ENCODE peak calls at places on chromosomes 16 and 17, in six cellular contexts. A, M, U, Q, H and N are unnamed samples.
A peak's percentile ranks its signal among the peaks of the same experiment; 100 is the strongest.

GRCh38 chr17:18041776-18042175 is 2.6 kb downstream of the GID4 start:
- DNase-seq in A (no peak), M (no peak), U (peak; percentile 78), Q (no peak), H (no peak), N (no peak)

GRCh38 chr16:81889896-81890634 is 111.0 kb downstream of the PLCG2 start:
- DNase-seq in A (no peak), M (peak; percentile 20), U (peak; percentile 16), Q (peak; percentile 74), H (peak; percentile 54), N (peak; percentile 31)

GRCh38 chr17:34305061-34305460 is 14.2 kb upstream of the CCL8 start:
- DNase-seq in A (no peak), M (no peak), U (no peak), Q (no peak), H (no peak), N (no peak)

GRCh38 chr16:4372578-4373355 is 1.1 kb downstream of the VASN start:
- DNase-seq in A (no peak), M (no peak), U (no peak), Q (peak; percentile 54), H (no peak), N (no peak)

GRCh38 chr17:75693500-75694481 is 26.7 kb downstream of the SAP30BP start:
- DNase-seq in A (no peak), M (no peak), U (peak; percentile 91), Q (peak; percentile 65), H (peak; percentile 63), N (peak; percentile 88)

GRCh38 chr17:45955326-45955725 is 43.7 kb upstream of the STH start:
- DNase-seq in A (no peak), M (no peak), U (no peak), Q (no peak), H (no peak), N (no peak)

GRCh38 chr17:75404223-75404738 is 1.2 kb downstream of the GRB2 start:
- DNase-seq in A (no peak), M (no peak), U (no peak), Q (peak; percentile 89), H (peak; percentile 76), N (peak; percentile 44)

GRCh38 chr17:16506188-16506587 is 14.2 kb upstream of the LRRC75A start:
- DNase-seq in A (no peak), M (no peak), U (no peak), Q (no peak), H (no peak), N (no peak)

GRCh38 chr16:67456383-67457140 is 24.4 kb downstream of the ATP6V0D1 start:
- DNase-seq in A (no peak), M (no peak), U (peak; percentile 17), Q (peak; percentile 58), H (peak; percentile 83), N (no peak)

GRCh38 chr16:53094013-53094630 is 39.3 kb downstream of the CHD9 start:
- DNase-seq in A (no peak), M (no peak), U (no peak), Q (peak; percentile 41), H (peak; percentile 90), N (no peak)

DNA sequence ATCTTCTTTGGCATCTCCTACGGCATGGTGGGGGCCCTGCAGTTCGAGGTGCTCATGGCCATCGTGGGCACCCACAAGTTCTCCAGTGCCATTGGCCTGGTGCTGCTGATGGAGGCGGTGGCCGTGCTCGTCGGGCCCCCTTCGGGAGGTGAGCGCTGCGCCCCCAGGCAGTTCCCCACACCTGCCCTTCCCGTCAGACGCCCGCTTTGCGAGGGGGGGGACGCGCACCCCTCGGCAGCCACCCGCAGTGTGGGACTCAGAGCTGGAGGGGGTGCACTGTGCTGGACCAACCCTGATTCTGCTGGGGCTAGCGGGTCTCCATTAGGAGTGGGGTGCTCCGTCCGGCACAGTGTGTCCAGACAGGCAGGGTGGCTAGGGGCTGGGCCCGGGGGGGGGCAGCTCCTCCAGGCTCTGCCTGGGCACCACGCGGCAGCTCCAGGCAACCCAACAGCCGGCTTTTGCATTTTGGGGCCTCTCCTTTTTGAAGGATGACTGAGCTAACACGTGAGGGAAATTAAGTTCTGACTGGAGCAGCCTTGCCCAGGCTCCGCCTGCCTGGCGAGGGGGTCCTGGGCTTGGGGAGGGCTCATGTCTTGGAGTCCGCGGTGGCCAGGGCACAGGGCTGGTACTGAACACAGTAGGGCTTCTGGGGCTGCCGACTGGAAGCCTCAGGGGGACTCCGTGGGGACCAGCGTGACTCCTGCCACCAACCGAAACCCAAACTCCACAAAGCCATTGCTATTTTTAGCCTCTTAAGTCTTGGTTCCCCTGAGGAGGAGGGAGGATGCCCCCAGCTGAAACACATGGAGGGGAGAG is 9.1 kb downstream of the SLC16A3 start:
- DNase-seq in A (no peak), M (no peak), U (no peak), Q (no peak), H (no peak), N (no peak)
- H3K4me3 ChIP-seq in A (no peak overlapping the region), M (no peak overlapping the region), U (no peak overlapping the region), Q (no peak overlapping the region), H (no peak overlapping the region), N (no peak overlapping the region)

GRCh38 chr17:15261063-15261817 is 3.9 kb downstream of the PMP22 start:
- DNase-seq in A (no peak), M (no peak), U (no peak), Q (peak; percentile 87), H (peak; percentile 49), N (no peak)
- TF ChIP-seq CTCF in A (peak; percentile 1), M (peak; percentile 38), U (peak; percentile 41), Q (peak; percentile 5), H (peak; percentile 41), N (no peak)

GRCh38 chr17:50210249-50211225 is 9.1 kb upstream of the COL1A1 start:
- DNase-seq in A (peak; percentile 90), M (peak; percentile 98), U (peak; percentile 91), Q (peak; percentile 85), H (peak; percentile 65), N (peak; percentile 93)
- H3K4me3 ChIP-seq in A (no peak overlapping the region), M (peak overlapping the region; percentile 57), U (peak overlapping the region; percentile 31), Q (no peak overlapping the region), H (no peak overlapping the region), N (peak overlapping the region; percentile 33)

DNA sequence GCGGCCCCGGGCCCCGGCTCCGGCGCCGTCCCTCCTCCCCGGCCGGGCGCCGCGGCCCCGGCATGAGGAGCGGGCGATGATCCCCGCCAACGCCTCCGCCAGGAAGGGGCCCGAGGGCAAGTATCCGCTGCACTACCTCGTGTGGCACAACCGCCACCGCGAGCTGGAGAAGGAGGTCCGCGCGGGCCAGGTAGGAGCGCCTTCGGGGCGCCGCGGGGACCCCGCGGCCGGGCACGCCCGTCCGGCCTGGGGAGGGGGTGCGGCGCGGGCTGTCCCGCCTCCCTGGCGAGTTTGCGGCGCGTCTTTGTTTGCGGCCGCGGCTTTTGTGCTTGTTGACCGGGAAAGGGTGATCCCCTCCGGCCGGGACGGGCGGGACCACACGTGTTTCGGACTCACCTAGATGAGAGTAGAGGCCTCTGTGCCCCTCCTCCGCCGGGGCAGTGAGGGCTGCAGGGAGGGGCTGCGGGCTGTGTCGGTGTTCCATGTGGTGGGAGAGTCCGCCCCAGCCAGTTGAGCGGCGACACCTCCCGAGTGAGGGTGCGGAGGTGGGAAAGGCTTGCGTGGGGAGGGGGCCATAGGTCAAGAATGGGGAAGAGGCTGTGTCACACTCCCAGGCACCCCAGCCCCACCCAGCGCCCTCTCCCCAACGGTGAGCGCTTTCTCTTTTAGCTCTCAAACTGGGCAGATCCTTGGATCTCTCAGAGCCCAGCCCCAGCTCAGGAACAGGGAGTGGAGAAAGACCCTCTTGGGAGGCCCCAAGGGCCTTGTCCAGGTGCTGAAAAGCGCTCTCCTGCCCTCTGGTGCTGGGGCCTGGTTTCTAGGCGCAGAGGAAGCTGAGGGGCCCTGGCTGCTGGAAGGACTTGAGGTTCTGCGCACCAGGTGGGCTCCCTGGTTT is 861 bp downstream of the ANKRD13B start:
- DNase-seq in A (no peak), M (no peak), U (no peak), Q (no peak), H (peak; percentile 23), N (no peak)
- TF ChIP-seq CTCF in A (peak; percentile 40), M (peak; percentile 34), U (peak; percentile 8), Q (peak; percentile 52), H (no peak), N (peak; percentile 20)

DNA sequence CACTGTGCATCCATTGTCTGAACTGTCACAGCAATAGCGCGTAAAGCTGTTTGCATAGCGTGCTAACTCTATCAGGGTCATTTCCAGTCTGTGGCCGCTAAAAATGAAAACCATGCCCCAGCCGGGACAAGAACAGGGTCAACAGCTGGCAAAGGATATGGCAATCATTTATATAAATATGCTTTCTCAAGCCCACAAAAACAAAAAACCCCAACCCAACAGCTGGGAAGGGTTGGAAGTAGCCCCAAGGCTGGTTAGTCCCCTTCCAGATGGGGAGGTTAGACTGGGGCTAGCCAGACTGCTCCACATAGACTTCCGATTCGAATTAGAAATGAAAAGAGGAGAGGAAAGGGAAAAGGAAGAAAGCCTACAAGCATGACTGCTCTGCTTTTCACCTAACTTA is 203.3 kb upstream of the TBX2 start:
- DNase-seq in A (no peak), M (peak; percentile 6), U (no peak), Q (no peak), H (no peak), N (peak; percentile 45)
- H3K4me3 ChIP-seq in A (no peak overlapping the region), M (peak overlapping the region; percentile 26), U (no peak overlapping the region), Q (no peak overlapping the region), H (no peak overlapping the region), N (no peak overlapping the region)

DNA sequence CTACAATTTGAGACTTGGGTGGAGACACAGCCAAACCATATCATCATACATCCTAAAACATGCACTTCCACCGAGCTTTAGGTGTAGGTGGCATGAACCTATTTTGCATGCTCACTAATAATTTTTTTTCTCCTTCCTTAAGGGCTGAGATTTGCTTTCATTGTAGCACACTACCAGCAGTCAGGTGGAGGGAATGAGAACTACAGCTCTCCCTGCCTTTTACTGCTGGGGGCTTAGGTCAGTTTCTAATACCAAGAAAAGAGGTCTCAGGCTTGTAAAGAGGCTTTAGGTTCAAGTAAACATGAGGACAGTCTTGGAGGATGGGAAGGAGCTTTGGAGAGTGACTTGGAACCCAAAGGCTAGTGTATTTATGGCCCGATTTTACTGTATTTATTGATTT is 22.0 kb downstream of the CFAP20 start:
- DNase-seq in A (no peak), M (no peak), U (no peak), Q (no peak), H (no peak), N (no peak)
- TF ChIP-seq CTCF in A (no peak), M (peak; percentile 20), U (peak; percentile 2), Q (no peak), H (no peak), N (no peak)